ENCODE peak calls at places on chromosomes 13 and 19, in eight cellular contexts. R is hepatocyte; I is stomach; E is activated naive CD4-positive, alpha-beta T cell; T is mammary epithelial cell; A is IMR-90; Y is RPMI8226; W is stimulated activated CD4-positive, alpha-beta T cell treated with anti-CD3 and anti-CD28 coated beads, Interleukin-4, amount 100 ng/mL, for 24 hours. L is an unnamed sample.

GRCh38 chr13:33441015-33441414 is 155.5 kb upstream of the STARD13 start:
- DNase-seq in E (no peak), Y (no peak), W (no peak), I (peak), A (peak), T (peak), R (peak), L (no peak)

GRCh38 chr13:80276371-80277289 is 64.3 kb downstream of the SPRY2 start:
- DNase-seq in W (no peak), T (no peak), Y (no peak), A (peak), I (no peak), E (no peak), R (no peak), L (no peak)

GRCh38 chr19:55418185-55418584 is 10.6 kb upstream of the UBE2S start:
- DNase-seq in I (peak), Y (peak), T (peak), W (peak), A (peak), E (peak), R (peak), L (peak)

GRCh38 chr19:19224852-19225494 is 13.2 kb downstream of the NCAN start:
- DNase-seq in A (peak), W (peak), Y (peak), I (peak), E (peak), T (peak), R (peak), L (peak)

GRCh38 chr13:34011552-34012085 is 193.7 kb downstream of the RFC3 start:
- DNase-seq in E (no peak), I (no peak), W (no peak), A (no peak), T (no peak), Y (no peak), R (peak), L (no peak)

GRCh38 chr19:16886305-16886880 is 2.4 kb upstream of the F2RL3 start:
- DNase-seq in T (no peak), I (no peak), A (peak), R (peak), Y (no peak), W (no peak), E (no peak), L (no peak)

GRCh38 chr13:60012503-60012902 is 151.2 kb downstream of the DIAPH3 start:
- DNase-seq in I (peak), T (peak), A (no peak), E (no peak), W (no peak), Y (no peak), R (peak), L (no peak)

GRCh38 chr19:37738371-37738770 is 18.8 kb upstream of the ZNF607 start:
- DNase-seq in E (no peak), A (no peak), Y (no peak), W (no peak), T (no peak), R (no peak), I (no peak), L (no peak)

GRCh38 chr13:109821038-109821545 is 34.7 kb upstream of the IRS2 start:
- DNase-seq in E (no peak), A (no peak), W (no peak), T (no peak), I (no peak), Y (no peak), R (no peak), L (no peak)

GRCh38 chr13:80329250-80329649 is 11.7 kb downstream of the SPRY2 start:
- DNase-seq in I (no peak), T (no peak), E (no peak), R (no peak), Y (no peak), A (no peak), W (no peak), L (no peak)

GRCh38 chr13:24053505-24054251 is 106.8 kb upstream of the SPATA13 start:
- DNase-seq in W (peak), Y (peak), A (peak), T (peak), E (peak), I (peak), R (peak), L (peak)

GRCh38 chr19:43664008-43664407 is 6.0 kb downstream of the PLAUR start:
- DNase-seq in A (no peak), I (no peak), E (no peak), Y (no peak), R (no peak), T (no peak), W (peak), L (no peak)

GRCh38 chr19:38287604-38288003 is 16.4 kb upstream of the C19orf33 start:
- DNase-seq in Y (no peak), E (no peak), I (no peak), W (no peak), R (no peak), T (no peak), A (no peak), L (no peak)

GRCh38 chr19:9075064-9075964 is 11.5 kb upstream of the OR1M1 start:
- DNase-seq in W (no peak), A (peak), T (peak), R (peak), I (peak), Y (peak), E (no peak), L (peak)

GRCh38 chr13:27632214-27632613 is 10.5 kb downstream of the POLR1D start:
- DNase-seq in T (no peak), Y (no peak), I (no peak), A (no peak), W (no peak), E (no peak), R (no peak), L (no peak)

GRCh38 chr13:33868343-33868994 is 50.5 kb downstream of the RFC3 start:
- DNase-seq in E (no peak), T (peak), W (no peak), Y (no peak), I (no peak), A (no peak), R (no peak), L (peak)

GRCh38 chr13:112572408-112572807 is 15.5 kb downstream of the TUBGCP3 start:
- DNase-seq in I (no peak), Y (no peak), R (no peak), W (no peak), T (no peak), E (no peak), A (peak), L (no peak)

GRCh38 chr19:46579286-46579944 is 21.7 kb upstream of the CALM3 start:
- DNase-seq in I (no peak), E (no peak), T (no peak), R (no peak), W (peak), A (no peak), Y (peak), L (no peak)

GRCh38 chr19:2815923-2816322 is 3.7 kb upstream of the ZNF554 start:
- DNase-seq in W (no peak), T (no peak), E (no peak), I (no peak), A (no peak), Y (no peak), R (no peak), L (no peak)

GRCh38 chr19:18504886-18505610 is 16.8 kb downstream of the ELL start:
- DNase-seq in E (no peak), I (no peak), W (peak), R (no peak), A (no peak), Y (no peak), T (peak), L (no peak)

GRCh38 chr13:106088094-106088493 is 447.4 kb downstream of the EFNB2 start:
- DNase-seq in Y (no peak), I (no peak), T (no peak), A (peak), R (no peak), E (no peak), W (no peak), L (no peak)

GRCh38 chr19:18841400-18841799 is 9.6 kb downstream of the UPF1 start:
- DNase-seq in A (no peak), E (no peak), R (no peak), Y (no peak), W (no peak), T (no peak), I (no peak), L (no peak)

GRCh38 chr13:103140001-103140671 is 73.9 kb upstream of the SLC10A2 start:
- DNase-seq in W (no peak), R (peak), Y (peak), A (no peak), E (no peak), I (no peak), T (peak), L (no peak)

GRCh38 chr13:48155850-48156249 is 60.9 kb upstream of the MED4 start:
- DNase-seq in I (no peak), R (no peak), A (peak), T (peak), Y (no peak), E (no peak), W (peak), L (no peak)

GRCh38 chr19:38557205-38557799 is 60.5 kb downstream of the MAP4K1 start:
- DNase-seq in E (no peak), I (peak), A (no peak), W (peak), T (no peak), Y (no peak), R (no peak), L (peak)

GRCh38 chr19:14059093-14059480 is 2.8 kb downstream of the PALM3 start:
- DNase-seq in W (peak), A (no peak), T (no peak), R (no peak), E (peak), Y (peak), I (peak), L (peak)

GRCh38 chr13:23718916-23719470 is 148.8 kb downstream of the TNFRSF19 start:
- DNase-seq in T (no peak), R (no peak), W (no peak), E (no peak), I (no peak), A (peak), Y (no peak), L (no peak)

GRCh38 chr19:801030-801860 is 4.0 kb downstream of the PTBP1 start:
- DNase-seq in W (no peak), T (peak), I (peak), A (no peak), Y (no peak), R (no peak), E (no peak), L (no peak)

GRCh38 chr13:29909975-29910674 is 59.7 kb upstream of the UBL3 start:
- DNase-seq in R (no peak), I (no peak), A (peak), T (peak), Y (no peak), W (no peak), E (no peak), L (no peak)

GRCh38 chr13:79937311-79938243 is 403.3 kb downstream of the SPRY2 start:
- DNase-seq in E (no peak), W (no peak), R (no peak), Y (no peak), A (no peak), T (no peak), I (no peak), L (no peak)

L was measured in erythroblast.